ENCODE peak calls at places on chromosomes 5 and 9, in seven cellular contexts. One of them, this sample, is unnamed. For H3K36me3, the result is how much of the 10 kb centered on the place peaks cover.

GRCh38 chr9:8696536-8696935 is 897.0 kb upstream of the DMAC1 start:
- DNase-seq in naive thymus-derived CD4-positive, alpha-beta T cell: no peak
- DNase-seq in CD8-positive, alpha-beta T cell: no peak
- DNase-seq in psoas muscle: no peak
- DNase-seq in transverse colon: no peak
- DNase-seq in WERI-Rb-1: no peak
- DNase-seq in cardiac muscle cell: no peak
- DNase-seq in this sample: no peak

GRCh38 chr9:14466828-14467227 is 152.9 kb upstream of the NFIB start:
- DNase-seq in naive thymus-derived CD4-positive, alpha-beta T cell: no peak
- DNase-seq in CD8-positive, alpha-beta T cell: no peak
- DNase-seq in psoas muscle: no peak
- DNase-seq in transverse colon: no peak
- DNase-seq in WERI-Rb-1: no peak
- DNase-seq in cardiac muscle cell: no peak
- DNase-seq in this sample: peak

GRCh38 chr9:82488702-82489578 is 500.4 kb downstream of the SPATA31D1 start:
- DNase-seq in naive thymus-derived CD4-positive, alpha-beta T cell: no peak
- DNase-seq in CD8-positive, alpha-beta T cell: no peak
- DNase-seq in psoas muscle: no peak
- DNase-seq in transverse colon: no peak
- DNase-seq in WERI-Rb-1: no peak
- DNase-seq in cardiac muscle cell: no peak
- DNase-seq in this sample: no peak

GRCh38 chr5:82356808-82357671 is 78.9 kb upstream of the RPS23 start:
- DNase-seq in naive thymus-derived CD4-positive, alpha-beta T cell: peak
- DNase-seq in CD8-positive, alpha-beta T cell: peak
- DNase-seq in psoas muscle: peak
- DNase-seq in transverse colon: peak
- DNase-seq in WERI-Rb-1: no peak
- DNase-seq in cardiac muscle cell: no peak
- DNase-seq in this sample: no peak

GRCh38 chr9:9919174-9919573 is 693.6 kb downstream of the PTPRD start:
- DNase-seq in naive thymus-derived CD4-positive, alpha-beta T cell: no peak
- DNase-seq in CD8-positive, alpha-beta T cell: no peak
- DNase-seq in psoas muscle: no peak
- DNase-seq in transverse colon: no peak
- DNase-seq in WERI-Rb-1: no peak
- DNase-seq in cardiac muscle cell: no peak
- DNase-seq in this sample: no peak

GRCh38 chr9:71936066-71936465 is 24.6 kb downstream of the C9orf85 start:
- DNase-seq in naive thymus-derived CD4-positive, alpha-beta T cell: no peak
- DNase-seq in CD8-positive, alpha-beta T cell: no peak
- DNase-seq in psoas muscle: no peak
- DNase-seq in transverse colon: no peak
- DNase-seq in WERI-Rb-1: no peak
- DNase-seq in cardiac muscle cell: no peak
- DNase-seq in this sample: no peak

GRCh38 chr5:147935032-147935431 is 28.7 kb upstream of the C5orf46 start:
- DNase-seq in naive thymus-derived CD4-positive, alpha-beta T cell: no peak
- DNase-seq in CD8-positive, alpha-beta T cell: no peak
- DNase-seq in psoas muscle: no peak
- DNase-seq in transverse colon: no peak
- DNase-seq in WERI-Rb-1: no peak
- DNase-seq in cardiac muscle cell: peak
- DNase-seq in this sample: peak

GRCh38 chr5:66850354-66851075 is 254.3 kb downstream of the MAST4 start:
- DNase-seq in naive thymus-derived CD4-positive, alpha-beta T cell: no peak
- DNase-seq in CD8-positive, alpha-beta T cell: no peak
- DNase-seq in psoas muscle: no peak
- DNase-seq in transverse colon: no peak
- DNase-seq in WERI-Rb-1: no peak
- DNase-seq in cardiac muscle cell: no peak
- DNase-seq in this sample: no peak

GRCh38 chr5:159061834-159062530 is 37.7 kb downstream of the EBF1 start:
- DNase-seq in naive thymus-derived CD4-positive, alpha-beta T cell: no peak
- DNase-seq in CD8-positive, alpha-beta T cell: no peak
- DNase-seq in psoas muscle: no peak
- DNase-seq in transverse colon: no peak
- DNase-seq in WERI-Rb-1: peak
- DNase-seq in cardiac muscle cell: no peak
- DNase-seq in this sample: peak

GRCh38 chr5:145689235-145689634 is 145.9 kb downstream of the PRELID2 start:
- DNase-seq in naive thymus-derived CD4-positive, alpha-beta T cell: no peak
- DNase-seq in CD8-positive, alpha-beta T cell: no peak
- DNase-seq in psoas muscle: no peak
- DNase-seq in transverse colon: no peak
- DNase-seq in WERI-Rb-1: no peak
- DNase-seq in cardiac muscle cell: no peak
- DNase-seq in this sample: no peak

GRCh38 chr5:138972230-138972629 is 97.1 kb upstream of the LRRTM2 start:
- DNase-seq in naive thymus-derived CD4-positive, alpha-beta T cell: no peak
- DNase-seq in CD8-positive, alpha-beta T cell: no peak
- DNase-seq in psoas muscle: no peak
- DNase-seq in transverse colon: no peak
- DNase-seq in WERI-Rb-1: no peak
- DNase-seq in cardiac muscle cell: no peak
- DNase-seq in this sample: no peak

GRCh38 chr5:135405082-135405481 is 6.1 kb upstream of the MACROH2A1 start:
- DNase-seq in naive thymus-derived CD4-positive, alpha-beta T cell: no peak
- DNase-seq in CD8-positive, alpha-beta T cell: no peak
- DNase-seq in psoas muscle: no peak
- DNase-seq in transverse colon: no peak
- DNase-seq in WERI-Rb-1: no peak
- DNase-seq in cardiac muscle cell: no peak
- DNase-seq in this sample: no peak

GRCh38 chr9:135076143-135076875 is 11.2 kb upstream of the OLFM1 start:
- DNase-seq in naive thymus-derived CD4-positive, alpha-beta T cell: no peak
- DNase-seq in CD8-positive, alpha-beta T cell: no peak
- DNase-seq in psoas muscle: no peak
- DNase-seq in transverse colon: no peak
- DNase-seq in WERI-Rb-1: no peak
- DNase-seq in cardiac muscle cell: no peak
- DNase-seq in this sample: peak

GRCh38 chr9:135073081-135073740 is 14.3 kb upstream of the OLFM1 start:
- DNase-seq in naive thymus-derived CD4-positive, alpha-beta T cell: no peak
- DNase-seq in CD8-positive, alpha-beta T cell: no peak
- DNase-seq in psoas muscle: no peak
- DNase-seq in transverse colon: peak
- DNase-seq in WERI-Rb-1: no peak
- DNase-seq in cardiac muscle cell: no peak
- DNase-seq in this sample: no peak

GRCh38 chr9:135075234-135076142 is 12.0 kb upstream of the OLFM1 start:
- DNase-seq in naive thymus-derived CD4-positive, alpha-beta T cell: no peak
- DNase-seq in CD8-positive, alpha-beta T cell: no peak
- DNase-seq in psoas muscle: peak
- DNase-seq in transverse colon: peak
- DNase-seq in WERI-Rb-1: peak
- DNase-seq in cardiac muscle cell: peak
- DNase-seq in this sample: peak

GRCh38 chr9:135073741-135074305 is 13.6 kb upstream of the OLFM1 start:
- DNase-seq in naive thymus-derived CD4-positive, alpha-beta T cell: no peak
- DNase-seq in CD8-positive, alpha-beta T cell: no peak
- DNase-seq in psoas muscle: no peak
- DNase-seq in transverse colon: peak
- DNase-seq in WERI-Rb-1: no peak
- DNase-seq in cardiac muscle cell: no peak
- DNase-seq in this sample: no peak

DNA sequence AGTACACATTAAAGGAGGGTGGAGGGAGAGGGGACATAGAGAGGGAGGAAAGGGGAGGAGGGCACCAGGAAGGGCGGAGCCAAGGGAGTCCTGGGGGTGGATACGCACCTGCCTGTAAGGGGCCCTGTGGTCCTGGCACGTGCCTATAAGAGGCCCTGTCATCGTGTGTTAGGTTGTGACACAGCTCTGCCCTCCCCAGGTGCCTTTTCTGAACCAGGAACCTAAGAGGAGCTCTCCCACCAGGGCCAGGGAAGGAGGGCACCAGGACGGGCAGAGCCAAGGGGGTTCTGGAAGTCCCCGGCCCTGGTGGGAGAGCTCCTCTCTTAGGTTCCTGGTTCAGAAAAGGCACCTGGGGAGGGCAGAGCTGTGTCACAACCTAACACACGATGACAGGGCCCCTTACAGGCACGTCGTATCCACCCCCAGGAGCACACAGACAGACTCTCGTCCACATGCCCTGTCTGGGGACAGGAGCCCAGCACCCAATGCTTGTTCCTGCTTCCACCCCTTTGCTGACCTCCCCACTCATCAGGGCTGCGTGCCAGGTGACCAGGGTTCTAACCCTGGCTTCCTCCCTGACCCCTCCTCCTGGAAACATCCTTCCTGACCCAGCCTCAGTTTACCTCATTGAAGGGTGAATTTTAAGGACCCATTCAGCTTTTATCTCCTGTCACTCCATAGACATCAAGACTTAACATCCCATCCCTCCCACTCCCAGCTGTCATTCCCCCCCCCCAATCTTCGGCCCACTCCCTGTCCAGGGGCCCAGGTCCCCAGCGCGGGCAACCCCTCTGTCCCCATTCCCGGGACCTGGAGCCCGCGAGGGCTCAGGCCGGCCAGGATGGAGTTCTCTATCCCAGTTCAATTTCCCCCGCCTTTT is 12.9 kb upstream of the OLFM1 start:
- DNase-seq in naive thymus-derived CD4-positive, alpha-beta T cell: no peak
- DNase-seq in CD8-positive, alpha-beta T cell: no peak
- DNase-seq in psoas muscle: no peak
- DNase-seq in transverse colon: no peak
- DNase-seq in WERI-Rb-1: no peak
- DNase-seq in cardiac muscle cell: no peak
- DNase-seq in this sample: peak
- H3K4me3 ChIP-seq in naive thymus-derived CD4-positive, alpha-beta T cell: no peak
- H3K4me3 ChIP-seq in CD8-positive, alpha-beta T cell: no peak
- H3K4me3 ChIP-seq in psoas muscle: peak
- H3K4me3 ChIP-seq in transverse colon: peak
- H3K4me3 ChIP-seq in WERI-Rb-1: peak
- H3K4me3 ChIP-seq in cardiac muscle cell: peak
- H3K4me3 ChIP-seq in this sample: peak

GRCh38 chr5:71533142-71533541 is 54.0 kb upstream of the MCCC2 start:
- DNase-seq in naive thymus-derived CD4-positive, alpha-beta T cell: no peak
- DNase-seq in CD8-positive, alpha-beta T cell: no peak
- DNase-seq in psoas muscle: no peak
- DNase-seq in transverse colon: no peak
- DNase-seq in WERI-Rb-1: no peak
- DNase-seq in cardiac muscle cell: no peak
- DNase-seq in this sample: no peak

GRCh38 chr5:71533614-71534013 is 53.5 kb upstream of the MCCC2 start:
- DNase-seq in naive thymus-derived CD4-positive, alpha-beta T cell: no peak
- DNase-seq in CD8-positive, alpha-beta T cell: no peak
- DNase-seq in psoas muscle: no peak
- DNase-seq in transverse colon: no peak
- DNase-seq in WERI-Rb-1: no peak
- DNase-seq in cardiac muscle cell: no peak
- DNase-seq in this sample: no peak

DNA sequence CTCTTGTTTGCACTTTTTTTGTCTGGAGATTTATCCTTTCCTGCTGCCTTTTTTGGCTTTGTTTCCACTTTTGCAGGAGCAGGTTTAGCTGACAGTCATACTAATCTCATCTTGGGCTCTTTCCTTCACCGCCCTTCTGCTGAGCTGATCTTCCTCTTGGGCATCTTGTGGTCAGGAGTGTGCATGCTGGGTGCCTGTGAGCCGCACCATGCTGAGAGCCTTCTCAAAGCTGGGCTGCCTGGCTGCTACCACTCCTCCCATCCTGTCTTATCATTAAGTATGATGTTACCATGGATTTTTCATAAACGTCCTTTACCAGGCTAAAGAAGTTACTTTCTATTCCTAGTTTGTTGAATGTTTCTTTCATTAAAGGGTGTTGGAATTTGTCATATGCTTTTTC is 49.5 kb upstream of the MCCC2 start:
- DNase-seq in naive thymus-derived CD4-positive, alpha-beta T cell: no peak
- DNase-seq in CD8-positive, alpha-beta T cell: no peak
- DNase-seq in psoas muscle: no peak
- DNase-seq in transverse colon: no peak
- DNase-seq in WERI-Rb-1: no peak
- DNase-seq in cardiac muscle cell: no peak
- DNase-seq in this sample: peak
- H3K36me3 ChIP-seq in naive thymus-derived CD4-positive, alpha-beta T cell: under half
- H3K36me3 ChIP-seq in CD8-positive, alpha-beta T cell: under half
- H3K36me3 ChIP-seq in psoas muscle: half or more
- H3K36me3 ChIP-seq in transverse colon: under half
- H3K36me3 ChIP-seq in WERI-Rb-1: half or more
- H3K36me3 ChIP-seq in cardiac muscle cell: half or more
- H3K36me3 ChIP-seq in this sample: under half

GRCh38 chr5:78636682-78637081 is 11.9 kb downstream of the LHFPL2 start:
- DNase-seq in naive thymus-derived CD4-positive, alpha-beta T cell: no peak
- DNase-seq in CD8-positive, alpha-beta T cell: no peak
- DNase-seq in psoas muscle: no peak
- DNase-seq in transverse colon: no peak
- DNase-seq in WERI-Rb-1: no peak
- DNase-seq in cardiac muscle cell: peak
- DNase-seq in this sample: no peak

GRCh38 chr5:78631931-78632330 is 16.6 kb downstream of the LHFPL2 start:
- DNase-seq in naive thymus-derived CD4-positive, alpha-beta T cell: no peak
- DNase-seq in CD8-positive, alpha-beta T cell: no peak
- DNase-seq in psoas muscle: no peak
- DNase-seq in transverse colon: no peak
- DNase-seq in WERI-Rb-1: no peak
- DNase-seq in cardiac muscle cell: no peak
- DNase-seq in this sample: no peak

GRCh38 chr5:78632467-78632866 is 16.1 kb downstream of the LHFPL2 start:
- DNase-seq in naive thymus-derived CD4-positive, alpha-beta T cell: no peak
- DNase-seq in CD8-positive, alpha-beta T cell: no peak
- DNase-seq in psoas muscle: no peak
- DNase-seq in transverse colon: no peak
- DNase-seq in WERI-Rb-1: no peak
- DNase-seq in cardiac muscle cell: no peak
- DNase-seq in this sample: no peak

GRCh38 chr5:78634634-78635033 is 13.9 kb downstream of the LHFPL2 start:
- DNase-seq in naive thymus-derived CD4-positive, alpha-beta T cell: no peak
- DNase-seq in CD8-positive, alpha-beta T cell: no peak
- DNase-seq in psoas muscle: no peak
- DNase-seq in transverse colon: no peak
- DNase-seq in WERI-Rb-1: no peak
- DNase-seq in cardiac muscle cell: no peak
- DNase-seq in this sample: no peak

GRCh38 chr5:78633710-78634109 is 14.9 kb downstream of the LHFPL2 start:
- DNase-seq in naive thymus-derived CD4-positive, alpha-beta T cell: no peak
- DNase-seq in CD8-positive, alpha-beta T cell: no peak
- DNase-seq in psoas muscle: no peak
- DNase-seq in transverse colon: no peak
- DNase-seq in WERI-Rb-1: no peak
- DNase-seq in cardiac muscle cell: no peak
- DNase-seq in this sample: no peak
- H3K4me3 ChIP-seq in naive thymus-derived CD4-positive, alpha-beta T cell: no peak
- H3K4me3 ChIP-seq in CD8-positive, alpha-beta T cell: no peak
- H3K4me3 ChIP-seq in psoas muscle: no peak
- H3K4me3 ChIP-seq in transverse colon: no peak
- H3K4me3 ChIP-seq in WERI-Rb-1: no peak
- H3K4me3 ChIP-seq in cardiac muscle cell: no peak
- H3K4me3 ChIP-seq in this sample: no peak

DNA sequence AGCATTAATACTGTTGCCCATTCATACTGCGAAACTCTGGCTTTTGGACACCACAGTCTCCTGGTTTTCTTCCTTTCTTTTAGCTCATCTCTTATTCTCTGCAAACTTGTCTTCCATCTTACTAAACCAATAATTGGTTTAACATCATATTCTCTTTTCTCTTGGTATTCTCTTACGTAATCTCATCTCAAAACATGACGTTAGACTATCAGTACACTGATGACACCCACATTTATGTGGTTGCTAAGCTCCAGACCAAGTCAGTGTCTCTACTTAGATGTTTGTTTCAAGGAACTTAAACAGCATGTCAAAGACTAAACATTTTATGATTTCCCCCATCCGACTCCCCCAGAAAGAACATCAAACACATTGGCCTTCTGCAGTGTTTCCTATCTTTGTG is 2.1 kb downstream of the PRRC1 start:
- DNase-seq in naive thymus-derived CD4-positive, alpha-beta T cell: no peak
- DNase-seq in CD8-positive, alpha-beta T cell: no peak
- DNase-seq in psoas muscle: no peak
- DNase-seq in transverse colon: no peak
- DNase-seq in WERI-Rb-1: no peak
- DNase-seq in cardiac muscle cell: no peak
- DNase-seq in this sample: no peak
- H3K36me3 ChIP-seq in naive thymus-derived CD4-positive, alpha-beta T cell: under half
- H3K36me3 ChIP-seq in CD8-positive, alpha-beta T cell: under half
- H3K36me3 ChIP-seq in psoas muscle: under half
- H3K36me3 ChIP-seq in transverse colon: under half
- H3K36me3 ChIP-seq in WERI-Rb-1: under half
- H3K36me3 ChIP-seq in cardiac muscle cell: under half
- H3K36me3 ChIP-seq in this sample: under half